ENCODE peak calls at places on chromosomes 6 and 20, in five cellular contexts. Z, N, D, P and A are unnamed samples.

GRCh38 chr20:59933296-59933848 is at the start of gene SYCP2:
- DNase-seq in D (peak; percentile 28), Z (peak; percentile 92), N (peak; percentile 86), P (peak; percentile 66), A (peak; percentile 49)

GRCh38 chr6:84805145-84805544 is 40.7 kb upstream of the TBX18 start:
- DNase-seq in D (no peak), N (no peak), P (no peak), Z (peak; percentile 11), A (no peak)

GRCh38 chr20:58481541-58482021 is 33.6 kb downstream of the APCDD1L start:
- DNase-seq in Z (peak; percentile 71), N (peak; percentile 77), P (peak; percentile 76), D (peak; percentile 68), A (peak; percentile 81)

GRCh38 chr6:108872001-108872974 is 24.1 kb downstream of the ARMC2 start:
- DNase-seq in D (no peak), N (no peak), Z (no peak), P (no peak), A (no peak)

GRCh38 chr20:20603339-20603990 is 109.0 kb downstream of the RALGAPA2 start:
- DNase-seq in P (peak; percentile 35), Z (peak; percentile 93), D (no peak), N (no peak), A (no peak)

GRCh38 chr20:54219751-54220426 is 12.0 kb downstream of the PFDN4 start:
- DNase-seq in P (no peak), Z (peak; percentile 70), N (no peak), D (peak; percentile 73), A (peak; percentile 72)

GRCh38 chr20:21048841-21049273 is 57.3 kb downstream of the LINC00237 start:
- DNase-seq in N (no peak), Z (peak; percentile 57), D (peak; percentile 1), P (peak; percentile 61), A (peak; percentile 53)

GRCh38 chr6:37131104-37131959 is 38.6 kb upstream of the PIM1 start:
- DNase-seq in D (no peak), P (no peak), Z (no peak), N (no peak), A (peak; percentile 69)

GRCh38 chr6:11711994-11712698 is 66.5 kb downstream of the ADTRP start:
- DNase-seq in D (no peak), N (no peak), Z (no peak), P (no peak), A (no peak)

GRCh38 chr6:428047-428608 is 36.6 kb downstream of the IRF4 start:
- DNase-seq in Z (no peak), N (peak; percentile 65), P (no peak), D (no peak), A (no peak)

GRCh38 chr20:7274870-7275269 is 507.4 kb downstream of the BMP2 start:
- DNase-seq in D (no peak), P (no peak), N (no peak), Z (no peak), A (no peak)

GRCh38 chr6:72811971-72812421 is 190.1 kb downstream of the KCNQ5 start:
- DNase-seq in D (peak; percentile 30), N (no peak), P (no peak), Z (no peak), A (no peak)

GRCh38 chr6:123570813-123571684 is 65.7 kb downstream of the TRDN start:
- DNase-seq in D (no peak), P (no peak), N (no peak), Z (no peak), A (no peak)

GRCh38 chr6:118313208-118313607 is 234.9 kb upstream of the PLN start:
- DNase-seq in N (no peak), D (no peak), P (no peak), Z (no peak), A (no peak)